ENCODE peak calls at places on chromosomes 11 and 22, in four cellular contexts. M, W, J and E are unnamed samples. For H4K20me1, the result is how much of the 10 kb centered on the place peaks cover.

GRCh38 chr11:65209711-65210360 is 28.1 kb downstream of the CAPN1 start:
- DNase-seq in J (no peak), W (no peak), M (no peak), E (peak)

GRCh38 chr11:10878408-10879214 is 20.8 kb upstream of the ZBED5 start:
- DNase-seq in J (peak), M (peak), W (peak), E (no peak)

GRCh38 chr11:113974741-113975470 is at the start of gene HTR3A:
- DNase-seq in W (peak), J (peak), M (no peak), E (peak)

GRCh38 chr11:21654091-21654490 is 538.8 kb upstream of the ANO5 start:
- DNase-seq in W (no peak), M (no peak), J (no peak), E (no peak)

GRCh38 chr22:50522806-50523438 is 2.5 kb downstream of the SCO2 start:
- DNase-seq in J (no peak), W (no peak), M (no peak), E (no peak)

GRCh38 chr22:36244522-36245391 is 5.4 kb upstream of the APOL2 start:
- DNase-seq in J (no peak), W (no peak), M (peak), E (no peak)

GRCh38 chr22:48711669-48712068 is 1116.0 kb downstream of the BRD1 start:
- DNase-seq in W (no peak), J (no peak), M (no peak), E (no peak)

GRCh38 chr22:30325065-30325720 is 1.5 kb downstream of the TBC1D10A start:
- DNase-seq in J (peak), W (no peak), M (peak), E (peak)

GRCh38 chr11:60905047-60905446 is 1.3 kb downstream of the PRPF19 start:
- DNase-seq in W (no peak), J (peak), M (no peak), E (no peak)

GRCh38 chr11:70485326-70486025 is 87.1 kb downstream of the CTTN start:
- DNase-seq in M (no peak), J (no peak), W (no peak), E (no peak)

GRCh38 chr22:25598609-25599008 is 34.1 kb downstream of the GRK3 start:
- DNase-seq in M (no peak), J (no peak), W (no peak), E (no peak)

GRCh38 chr22:48893288-48894063 is 934.2 kb downstream of the BRD1 start:
- DNase-seq in M (no peak), W (no peak), J (no peak), E (no peak)

GRCh38 chr11:69360606-69361005 is 66.7 kb downstream of the MYEOV start:
- DNase-seq in J (no peak), W (no peak), M (no peak), E (no peak)

GRCh38 chr11:124863137-124863825 is 2.0 kb upstream of the ROBO3 start:
- DNase-seq in W (no peak), J (peak), M (peak), E (no peak)

GRCh38 chr11:15972838-15973237 is 383.5 kb downstream of the SOX6 start:
- DNase-seq in J (no peak), W (no peak), M (no peak), E (no peak)

GRCh38 chr11:95465887-95466286 is 234.9 kb upstream of the SESN3 start:
- DNase-seq in M (no peak), W (no peak), J (no peak), E (no peak)

GRCh38 chr11:12318791-12319733 is 58.3 kb upstream of the PARVA start:
- DNase-seq in M (peak), W (no peak), J (no peak), E (no peak)

GRCh38 chr11:11569936-11570491 is 51.8 kb downstream of the GALNT18 start:
- DNase-seq in M (no peak), J (peak), W (no peak), E (no peak)

GRCh38 chr11:72924568-72925190 is 110.5 kb downstream of the ATG16L2 start:
- DNase-seq in J (peak), M (peak), W (peak), E (no peak)

GRCh38 chr11:104487035-104487775 is 323.3 kb upstream of the PDGFD start:
- DNase-seq in W (no peak), M (peak), J (no peak), E (no peak)

GRCh38 chr11:63873381-63873780 is 34.5 kb downstream of the MARK2 start:
- DNase-seq in J (no peak), W (no peak), M (no peak), E (no peak)
- H4K20me1 ChIP-seq in J (under half), W (under half), M (under half), E (half or more)

GRCh38 chr11:1500466-1501420 is 14.2 kb upstream of the MOB2 start:
- DNase-seq in J (no peak), W (no peak), M (no peak), E (no peak)

GRCh38 chr11:1501421-1502167 is 15.0 kb upstream of the MOB2 start:
- DNase-seq in M (no peak), W (no peak), J (no peak), E (no peak)

GRCh38 chr11:1503708-1504104 is 17.1 kb upstream of the MOB2 start:
- DNase-seq in M (no peak), W (no peak), J (no peak), E (no peak)

GRCh38 chr11:1502971-1503707 is 16.6 kb upstream of the MOB2 start:
- DNase-seq in W (no peak), M (peak), J (no peak), E (no peak)

DNA sequence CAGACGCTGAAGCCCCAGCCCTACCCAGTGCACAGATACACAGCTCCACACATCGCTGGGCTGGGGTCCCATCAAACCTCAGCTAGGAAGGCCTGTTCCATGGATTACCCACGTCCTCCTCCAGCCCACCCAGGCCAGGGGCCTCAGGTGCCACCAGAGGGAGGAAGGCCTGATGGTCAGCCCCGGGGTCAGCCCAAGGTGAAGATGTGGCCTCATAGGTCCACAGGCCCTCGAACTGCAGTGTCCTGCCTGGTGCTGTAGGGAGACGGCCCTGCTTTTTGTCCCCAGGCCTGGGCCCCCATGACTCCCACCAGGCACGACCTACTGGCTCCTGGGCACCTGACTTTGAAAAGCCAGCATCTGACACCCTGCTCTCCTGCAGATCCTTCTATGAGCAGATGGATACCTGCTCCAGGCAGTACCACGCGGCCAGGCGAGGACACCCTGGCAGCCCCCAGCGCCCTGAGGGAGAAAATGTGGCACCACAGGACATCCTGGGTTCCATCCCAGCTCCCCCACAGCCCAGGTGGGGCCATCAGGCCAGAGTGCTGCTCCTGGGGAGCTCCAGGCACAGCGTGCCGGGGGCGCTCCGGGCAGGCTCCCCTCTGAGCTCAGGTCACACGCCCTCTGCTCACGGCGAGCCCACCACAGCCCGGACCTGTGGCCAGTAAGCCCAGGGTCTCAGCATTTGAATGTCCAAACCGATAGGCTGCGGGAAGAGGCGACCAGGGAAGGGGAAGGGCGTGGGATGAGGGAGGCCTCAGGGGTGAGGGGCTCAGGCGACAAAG is 15.8 kb upstream of the MOB2 start:
- DNase-seq in W (no peak), J (no peak), M (no peak), E (no peak)
- H4K20me1 ChIP-seq in W (under half), J (under half), M (under half), E (under half)

DNA sequence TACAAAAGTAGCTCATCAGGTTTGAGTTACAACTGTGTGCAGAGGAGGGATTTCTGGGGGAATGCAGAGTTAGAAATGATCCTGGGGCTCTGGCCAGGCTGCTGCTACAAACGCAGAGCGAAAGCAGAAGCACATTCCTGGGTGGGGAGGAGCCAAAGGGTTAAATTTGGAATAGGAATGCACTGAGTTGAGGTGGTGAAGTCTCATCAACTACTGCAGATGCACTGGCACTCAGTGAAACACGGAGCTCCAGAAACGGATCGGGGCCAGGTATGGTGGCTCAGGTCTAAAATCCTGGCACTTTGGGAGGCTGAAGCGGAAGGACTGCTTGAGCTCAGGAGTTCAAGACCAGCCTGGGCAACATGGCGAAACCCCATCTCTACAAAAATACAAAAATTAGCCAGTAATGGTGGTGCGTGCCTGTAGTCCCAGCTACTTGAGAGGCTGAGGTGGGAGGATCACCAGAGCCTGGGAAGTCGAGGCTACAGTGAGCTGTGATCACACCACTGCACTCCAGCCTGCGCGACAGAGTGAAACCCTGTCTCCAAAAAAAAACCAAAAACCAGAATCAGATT is 3.2 kb downstream of the CHKA start:
- DNase-seq in J (peak), W (no peak), M (peak), E (no peak)
- H4K20me1 ChIP-seq in J (half or more), W (under half), M (under half), E (half or more)

GRCh38 chr11:1869427-1870325 is 16.8 kb downstream of the LSP1 start:
- DNase-seq in W (no peak), J (no peak), M (no peak), E (no peak)
- H4K20me1 ChIP-seq in W (under half), J (under half), M (under half), E (under half)

DNA sequence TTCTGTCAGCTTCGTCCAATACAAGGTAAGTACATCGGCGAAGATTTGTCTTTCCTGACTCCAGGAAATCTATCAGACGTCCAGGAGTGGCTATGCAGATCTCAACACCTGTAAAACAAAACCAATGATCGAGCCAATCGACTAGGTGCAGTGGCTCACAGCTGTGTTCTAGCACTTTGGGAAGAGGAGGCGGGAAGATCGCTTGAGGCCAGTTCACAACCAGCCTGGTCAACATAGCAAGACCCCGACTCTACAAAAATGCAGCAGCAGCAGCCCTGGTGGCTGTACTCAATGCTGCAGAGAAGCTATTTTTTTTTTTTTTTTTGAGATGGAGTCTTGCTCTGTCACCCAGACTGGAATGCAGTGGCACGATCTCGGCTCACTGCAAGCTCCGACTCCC is 11.2 kb downstream of the DDX17 start:
- DNase-seq in J (no peak), W (no peak), M (no peak), E (no peak)
- H4K20me1 ChIP-seq in J (under half), W (under half), M (under half), E (half or more)

GRCh38 chr22:44983878-44984482 is 25.8 kb downstream of the PHF21B start:
- DNase-seq in J (no peak), W (no peak), M (no peak), E (no peak)

GRCh38 chr22:44979154-44979553 is 30.7 kb downstream of the PHF21B start:
- DNase-seq in J (no peak), W (no peak), M (no peak), E (no peak)

GRCh38 chr22:44985906-44986527 is 23.8 kb downstream of the PHF21B start:
- DNase-seq in W (no peak), M (no peak), J (no peak), E (no peak)

DNA sequence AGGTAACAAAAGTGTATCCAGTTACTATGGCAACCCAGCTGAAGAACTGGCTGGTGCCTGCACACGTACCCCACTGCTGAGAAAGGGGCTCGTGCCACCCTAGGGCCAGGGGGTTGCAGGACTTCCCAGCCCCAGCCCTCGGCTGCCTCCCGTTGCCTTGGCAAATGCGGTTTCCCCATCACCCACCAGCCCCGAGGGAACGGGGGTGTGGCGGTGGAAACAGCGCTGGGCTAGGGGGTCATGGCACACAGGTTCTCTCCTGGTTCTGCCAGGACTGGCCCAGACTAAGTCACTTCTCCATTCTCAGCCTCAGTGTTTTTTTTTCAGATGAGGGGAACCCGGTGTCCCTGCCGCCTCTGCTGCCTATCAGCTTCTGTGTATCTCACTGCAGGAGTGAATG is 27.9 kb downstream of the PHF21B start:
- DNase-seq in W (no peak), J (no peak), M (no peak), E (no peak)
- H4K20me1 ChIP-seq in W (under half), J (under half), M (under half), E (under half)